ENCODE peak calls at places on chromosomes 2 and 18, in six cellular contexts. Z, J, D, G, T and U are unnamed samples.

GRCh38 chr2:82837588-82838304 is 1621.3 kb downstream of the SUCLG1 start:
- DNase-seq in Z (peak; percentile 46), J (no peak), D (no peak), T (no peak), G (no peak), U (no peak)

GRCh38 chr2:48530033-48530804 is at the start of gene STON1:
- DNase-seq in D (peak; percentile 51), J (peak; percentile 39), T (peak; percentile 53), G (peak; percentile 64), Z (no peak), U (peak; percentile 13)

GRCh38 chr2:9656270-9656766 is 25.5 kb upstream of the YWHAQ start:
- DNase-seq in J (no peak), G (no peak), T (no peak), Z (peak; percentile 81), D (no peak), U (peak; percentile 72)

GRCh38 chr2:3421053-3421452 is 41.6 kb downstream of the TRAPPC12 start:
- DNase-seq in T (peak; percentile 41), G (no peak), J (no peak), Z (no peak), D (no peak), U (no peak)

GRCh38 chr2:25324905-25325592 is 16.7 kb downstream of the DNMT3A start:
- DNase-seq in Z (no peak), J (no peak), G (peak; percentile 57), D (peak; percentile 91), T (peak; percentile 53), U (no peak)

GRCh38 chr2:68472796-68473414 is 5.5 kb downstream of the APLF start:
- DNase-seq in Z (no peak), D (no peak), J (no peak), T (no peak), G (no peak), U (no peak)

GRCh38 chr2:102895386-102895785 is 133.6 kb downstream of the TMEM182 start:
- DNase-seq in D (no peak), Z (no peak), T (no peak), J (no peak), G (no peak), U (no peak)

GRCh38 chr2:229731916-229732315 is 17.6 kb upstream of the DNER start:
- DNase-seq in D (no peak), G (no peak), Z (no peak), T (no peak), J (no peak), U (no peak)

GRCh38 chr2:92073036-92073814 is 2798.0 kb upstream of the TEKT4 start:
- DNase-seq in G (no peak), D (no peak), T (no peak), J (peak; percentile 1), Z (no peak), U (no peak)

GRCh38 chr18:14924226-14924625 is 176.3 kb downstream of the ANKRD30B start:
- DNase-seq in D (no peak), G (no peak), T (no peak), Z (no peak), J (no peak), U (no peak)

GRCh38 chr2:226079186-226079585 is 679.7 kb downstream of the NYAP2 start:
- DNase-seq in D (no peak), G (no peak), T (no peak), J (no peak), Z (no peak), U (no peak)

GRCh38 chr2:33210626-33211025 is 263.9 kb downstream of the LTBP1 start:
- DNase-seq in Z (peak; percentile 82), J (no peak), G (peak; percentile 21), T (no peak), D (peak; percentile 60), U (no peak)

GRCh38 chr2:9765611-9766531 is 77.4 kb upstream of the TAF1B start:
- DNase-seq in G (no peak), Z (no peak), J (peak; percentile 51), T (no peak), D (no peak), U (no peak)

GRCh38 chr2:158102446-158102845 is 770 bp downstream of the UPP2 start:
- DNase-seq in G (no peak), D (no peak), J (no peak), Z (peak; percentile 10), T (no peak), U (no peak)

GRCh38 chr2:17740203-17740602 is 13.4 kb downstream of the SMC6 start:
- DNase-seq in T (no peak), J (no peak), Z (no peak), G (no peak), D (no peak), U (no peak)

GRCh38 chr2:160389875-160390274 is 103.7 kb downstream of the RBMS1 start:
- DNase-seq in D (no peak), T (no peak), J (no peak), G (no peak), Z (no peak), U (no peak)

GRCh38 chr2:191696001-191696400 is 18.1 kb downstream of the NABP1 start:
- DNase-seq in T (no peak), J (peak; percentile 17), D (peak; percentile 85), G (peak; percentile 51), Z (peak; percentile 73), U (no peak)

GRCh38 chr2:49219741-49220140 is 65.4 kb upstream of the FSHR start:
- DNase-seq in D (no peak), T (no peak), G (no peak), J (no peak), Z (no peak), U (no peak)

GRCh38 chr2:48016620-48017019 is 110.3 kb upstream of the FBXO11 start:
- DNase-seq in J (no peak), T (no peak), D (no peak), Z (no peak), G (no peak), U (no peak)

GRCh38 chr2:19543271-19544019 is 185.0 kb upstream of the OSR1 start:
- DNase-seq in T (no peak), G (no peak), J (no peak), Z (no peak), D (no peak), U (no peak)

GRCh38 chr2:32250290-32250689 is 14.4 kb downstream of the NLRC4 start:
- DNase-seq in D (no peak), T (no peak), Z (no peak), J (no peak), G (no peak), U (no peak)

GRCh38 chr2:10097352-10098148 is 17.3 kb upstream of the CYS1 start:
- DNase-seq in Z (no peak), T (peak; percentile 76), D (peak; percentile 64), G (peak; percentile 63), J (peak; percentile 75), U (peak; percentile 50)

GRCh38 chr2:111657351-111657975 is 226.5 kb downstream of the ANAPC1 start:
- DNase-seq in G (no peak), J (no peak), T (no peak), Z (no peak), D (no peak), U (no peak)

GRCh38 chr2:175889557-175890355 is 112.3 kb downstream of the LNPK start:
- DNase-seq in Z (no peak), D (no peak), T (no peak), J (no peak), G (no peak), U (no peak)

GRCh38 chr2:15337996-15338666 is 223.0 kb downstream of the NBAS start:
- DNase-seq in D (no peak), Z (no peak), T (no peak), J (no peak), G (no peak), U (no peak)

GRCh38 chr2:24117902-24118301 is 5.2 kb downstream of the PFN4 start:
- DNase-seq in Z (no peak), J (no peak), D (no peak), T (no peak), G (no peak), U (no peak)

GRCh38 chr2:36672199-36672598 is 24.3 kb upstream of the VIT start:
- DNase-seq in Z (no peak), T (peak; percentile 42), D (no peak), G (no peak), J (no peak), U (no peak)

GRCh38 chr18:24862225-24862893 is 401.9 kb downstream of the HRH4 start:
- DNase-seq in Z (no peak), T (no peak), J (no peak), G (peak; percentile 20), D (no peak), U (no peak)

DNA sequence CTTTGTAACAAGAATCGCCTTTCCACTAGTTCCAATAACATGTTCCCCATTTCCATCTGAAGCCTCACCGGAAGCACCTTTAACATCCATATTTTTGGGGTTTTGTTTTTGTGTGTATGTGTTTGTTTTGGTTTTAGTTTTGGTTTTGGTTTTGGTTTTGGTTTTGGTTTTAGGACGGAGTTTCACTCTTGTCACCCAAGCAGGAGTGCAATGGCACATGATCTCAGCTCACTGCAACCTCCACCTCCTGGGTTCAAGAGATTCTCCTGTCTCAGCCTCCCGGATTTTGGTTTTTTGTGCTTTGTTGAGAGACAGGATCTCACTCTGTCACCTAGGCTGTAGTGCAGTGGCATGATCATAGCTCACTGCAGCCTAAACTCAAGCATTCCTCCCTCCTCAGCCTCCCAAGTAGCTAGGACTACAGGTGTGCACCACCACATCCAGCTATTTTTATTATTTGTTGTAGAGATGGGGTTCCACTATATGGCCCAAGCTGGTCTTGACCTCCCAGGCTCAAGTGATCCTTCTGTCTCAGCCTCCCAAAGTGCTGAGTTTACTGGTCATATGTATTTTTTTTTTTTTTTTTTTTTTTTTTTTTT is 36.3 kb downstream of the TGOLN2 start:
- DNase-seq in Z (no peak), G (no peak), T (no peak), J (no peak), D (no peak), U (no peak)
- H3K4me3 ChIP-seq in Z (no peak overlapping the region), G (no peak overlapping the region), T (no peak overlapping the region), J (no peak overlapping the region), D (no peak overlapping the region), U (no peak overlapping the region)

GRCh38 chr2:74080346-74080745 is 67.4 kb downstream of the BOLA3 start:
- DNase-seq in D (no peak), Z (no peak), T (no peak), G (no peak), J (no peak), U (no peak)
- TF ChIP-seq CTCF in D (no peak), Z (peak; percentile 10), T (peak; percentile 15), G (peak; percentile 44), J (no peak), U (peak; percentile 36)

GRCh38 chr2:74089816-74090745 is 57.6 kb downstream of the BOLA3 start:
- DNase-seq in D (no peak), J (no peak), Z (no peak), T (no peak), G (no peak), U (no peak)
- H3K36me3 ChIP-seq in D (peaks cover 17% of the 10 kb centered on the region), J (no peaks in the 10 kb centered on the region), Z (peaks cover 40% of the 10 kb centered on the region), T (peaks cover 16% of the 10 kb centered on the region), G (peaks cover 7% of the 10 kb centered on the region), U (peaks cover 50% of the 10 kb centered on the region)

DNA sequence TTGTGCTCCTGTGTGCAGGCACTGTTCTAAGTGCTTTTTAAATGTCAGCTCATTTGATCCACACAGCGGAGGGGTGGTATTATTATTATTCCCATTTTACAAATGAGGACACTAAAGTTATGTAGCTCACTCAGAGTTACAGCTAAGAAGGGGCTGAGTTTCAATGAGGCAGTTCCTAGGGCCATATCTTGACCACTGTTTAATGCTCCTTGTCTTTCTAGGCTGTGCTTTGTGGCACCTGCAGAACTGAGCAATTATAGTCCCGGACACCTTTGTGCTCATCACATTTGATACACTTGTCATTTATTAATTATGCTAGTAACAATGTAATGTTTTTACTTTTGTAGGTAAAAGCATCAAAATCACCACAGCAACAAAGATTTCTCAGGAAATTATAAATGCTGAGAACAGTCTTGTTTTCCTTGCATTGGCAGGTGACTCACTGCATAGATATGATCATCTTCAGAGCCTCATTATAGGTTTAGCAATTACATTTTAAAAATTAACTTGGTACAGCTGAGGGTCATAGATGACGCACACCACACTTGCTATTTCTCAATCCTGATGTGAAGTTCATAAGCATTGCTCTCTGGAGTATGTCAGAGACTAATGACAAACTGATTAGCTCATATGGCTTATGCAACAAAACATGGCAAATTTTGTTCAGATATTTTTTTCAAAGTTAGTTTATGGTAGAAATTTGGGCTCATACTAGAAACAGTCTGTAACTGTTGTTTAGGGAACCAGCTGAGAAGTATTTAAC is 366.8 kb downstream of the TGIF1 start:
- DNase-seq in G (no peak), T (no peak), J (no peak), Z (peak; percentile 97), D (no peak), U (no peak)
- H3K4me3 ChIP-seq in G (no peak overlapping the region), T (no peak overlapping the region), J (no peak overlapping the region), Z (no peak overlapping the region), D (no peak overlapping the region), U (no peak overlapping the region)